ENCODE peak calls at places on chromosome 17, in seven cellular contexts. T, M, Z, A, V, R and I are unnamed samples.

GRCh38 chr17:78144146-78144719 is 2.0 kb upstream of the C17orf99 start:
- DNase-seq in T (no peak), M (no peak), Z (no peak), A (no peak), V (no peak), R (peak; percentile 90), I (no peak)

GRCh38 chr17:14061666-14062560 is 7.4 kb upstream of the COX10 start:
- DNase-seq in T (no peak), M (no peak), Z (no peak), A (no peak), V (no peak), R (no peak), I (no peak)

GRCh38 chr17:43701318-43701743 is 39.6 kb upstream of the MEOX1 start:
- DNase-seq in T (peak; percentile 45), M (no peak), Z (no peak), A (no peak), V (no peak), R (no peak), I (peak; percentile 56)

GRCh38 chr17:78125138-78125913 is 3.2 kb downstream of the TMC6 start:
- DNase-seq in T (peak; percentile 51), M (no peak), Z (no peak), A (no peak), V (no peak), R (no peak), I (no peak)

GRCh38 chr17:83177611-83178532 is 98.5 kb downstream of the METRNL start:
- DNase-seq in T (peak; percentile 9), M (no peak), Z (no peak), A (no peak), V (no peak), R (peak; percentile 12), I (no peak)

GRCh38 chr17:62070900-62071299 is 5.8 kb upstream of the MED13 start:
- DNase-seq in T (no peak), M (no peak), Z (no peak), A (no peak), V (no peak), R (no peak), I (no peak)

GRCh38 chr17:7945651-7946050 is 13.6 kb downstream of the CNTROB start:
- DNase-seq in T (no peak), M (no peak), Z (no peak), A (no peak), V (no peak), R (no peak), I (no peak)

GRCh38 chr17:70091681-70092080 is 16.7 kb downstream of the KCNJ16 start:
- DNase-seq in T (no peak), M (no peak), Z (no peak), A (no peak), V (no peak), R (no peak), I (no peak)

GRCh38 chr17:29615492-29616299 is 7.0 kb downstream of the CORO6 start:
- DNase-seq in T (peak; percentile 85), M (peak; percentile 69), Z (no peak), A (no peak), V (no peak), R (peak; percentile 88), I (peak; percentile 96)

GRCh38 chr17:15262291-15263205 is 2.6 kb downstream of the PMP22 start:
- DNase-seq in T (no peak), M (peak; percentile 27), Z (peak; percentile 76), A (peak; percentile 71), V (peak; percentile 87), R (peak; percentile 83), I (no peak)

GRCh38 chr17:76497979-76498885 is 3.0 kb downstream of the RHBDF2 start:
- DNase-seq in T (no peak), M (peak; percentile 41), Z (no peak), A (no peak), V (no peak), R (peak; percentile 63), I (no peak)

GRCh38 chr17:7354262-7354781 is 634 bp upstream of the TMEM95 start:
- DNase-seq in T (no peak), M (peak; percentile 32), Z (no peak), A (no peak), V (no peak), R (peak; percentile 32), I (no peak)

GRCh38 chr17:7839890-7840260 is 5.9 kb downstream of the KDM6B start:
- DNase-seq in T (no peak), M (no peak), Z (no peak), A (no peak), V (no peak), R (no peak), I (no peak)

GRCh38 chr17:67126983-67127382 is 82.6 kb downstream of the CACNG1 start:
- DNase-seq in T (no peak), M (no peak), Z (no peak), A (no peak), V (no peak), R (no peak), I (no peak)

GRCh38 chr17:82985973-82986372 is 93.4 kb upstream of the METRNL start:
- DNase-seq in T (peak; percentile 71), M (peak; percentile 24), Z (no peak), A (no peak), V (no peak), R (no peak), I (no peak)

GRCh38 chr17:67276075-67276474 is 31.1 kb upstream of the HELZ start:
- DNase-seq in T (no peak), M (no peak), Z (no peak), A (no peak), V (peak; percentile 40), R (no peak), I (no peak)

GRCh38 chr17:27520571-27521185 is 64.4 kb downstream of the KSR1 start:
- DNase-seq in T (no peak), M (peak; percentile 45), Z (no peak), A (no peak), V (no peak), R (no peak), I (no peak)

GRCh38 chr17:57516290-57517215 is 228.5 kb downstream of the CCDC182 start:
- DNase-seq in T (no peak), M (no peak), Z (no peak), A (no peak), V (no peak), R (no peak), I (no peak)

GRCh38 chr17:81684442-81684911 is 666 bp downstream of the HGS start:
- DNase-seq in T (peak; percentile 19), M (no peak), Z (no peak), A (no peak), V (no peak), R (no peak), I (peak; percentile 29)

GRCh38 chr17:61468263-61468907 is 16.2 kb downstream of the TBX4 start:
- DNase-seq in T (no peak), M (no peak), Z (no peak), A (no peak), V (no peak), R (no peak), I (no peak)

GRCh38 chr17:43660262-43660661 is 1.5 kb downstream of the MEOX1 start:
- DNase-seq in T (no peak), M (no peak), Z (no peak), A (no peak), V (no peak), R (no peak), I (no peak)

GRCh38 chr17:21210411-21211076 is 3.4 kb downstream of the TMEM11 start:
- DNase-seq in T (no peak), M (no peak), Z (no peak), A (no peak), V (no peak), R (peak; percentile 58), I (no peak)

GRCh38 chr17:43542854-43543253 is 3.3 kb downstream of the ETV4 start:
- DNase-seq in T (no peak), M (no peak), Z (no peak), A (no peak), V (no peak), R (no peak), I (no peak)

GRCh38 chr17:78411241-78411855 is 32.9 kb downstream of the PGS1 start:
- DNase-seq in T (no peak), M (no peak), Z (no peak), A (no peak), V (no peak), R (peak; percentile 87), I (no peak)

GRCh38 chr17:67212716-67213417 is 32.1 kb downstream of the HELZ start:
- DNase-seq in T (no peak), M (no peak), Z (no peak), A (no peak), V (no peak), R (no peak), I (no peak)

DNA sequence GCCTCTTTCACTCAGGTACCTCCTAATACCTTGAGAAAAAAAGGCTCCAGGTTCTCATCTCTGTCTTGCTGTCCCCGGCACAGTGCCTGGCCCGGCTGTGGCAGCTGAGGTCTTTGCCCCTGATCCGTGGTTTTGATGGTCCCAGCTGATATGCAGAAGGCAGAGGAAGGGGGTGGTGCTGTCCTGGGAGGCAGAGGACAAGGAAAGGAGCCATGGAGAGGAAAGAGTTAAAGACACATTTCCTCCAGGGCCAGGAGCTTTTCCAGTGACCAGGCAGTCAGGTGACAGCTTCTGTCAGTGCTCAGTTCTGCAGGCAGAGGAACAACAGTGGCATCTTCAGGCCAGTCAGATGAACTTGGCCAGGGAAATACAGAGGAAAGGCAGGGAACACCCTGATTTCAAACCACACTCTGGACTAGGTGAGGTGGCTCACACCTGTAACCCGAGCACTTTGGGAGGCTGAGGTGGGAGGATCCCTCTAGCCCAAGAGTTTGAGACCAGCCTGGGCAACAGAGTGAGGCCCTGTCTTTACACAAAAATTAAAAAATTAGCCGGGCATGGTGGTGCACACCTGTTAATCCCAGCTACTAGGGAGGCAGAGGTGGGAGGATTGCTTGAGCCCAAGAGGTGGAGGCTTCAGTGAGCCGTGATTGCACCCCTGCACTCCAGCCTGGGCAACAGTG is 3.3 kb upstream of the COG1 start:
- DNase-seq in T (no peak), M (peak; percentile 11), Z (no peak), A (peak; percentile 36), V (peak; percentile 71), R (no peak), I (peak; percentile 43)
- TF ChIP-seq CTCF in T (no peak), M (peak; percentile 70), Z (peak; percentile 59), A (peak; percentile 92), V (peak; percentile 80), R (peak; percentile 53), I (peak; percentile 64)

GRCh38 chr17:33021731-33022408 is 30.2 kb downstream of the SPACA3 start:
- DNase-seq in T (no peak), M (no peak), Z (no peak), A (no peak), V (no peak), R (no peak), I (no peak)
- TF ChIP-seq CTCF in T (no peak), M (no peak), Z (peak; percentile 32), A (no peak), V (no peak), R (no peak), I (no peak)

DNA sequence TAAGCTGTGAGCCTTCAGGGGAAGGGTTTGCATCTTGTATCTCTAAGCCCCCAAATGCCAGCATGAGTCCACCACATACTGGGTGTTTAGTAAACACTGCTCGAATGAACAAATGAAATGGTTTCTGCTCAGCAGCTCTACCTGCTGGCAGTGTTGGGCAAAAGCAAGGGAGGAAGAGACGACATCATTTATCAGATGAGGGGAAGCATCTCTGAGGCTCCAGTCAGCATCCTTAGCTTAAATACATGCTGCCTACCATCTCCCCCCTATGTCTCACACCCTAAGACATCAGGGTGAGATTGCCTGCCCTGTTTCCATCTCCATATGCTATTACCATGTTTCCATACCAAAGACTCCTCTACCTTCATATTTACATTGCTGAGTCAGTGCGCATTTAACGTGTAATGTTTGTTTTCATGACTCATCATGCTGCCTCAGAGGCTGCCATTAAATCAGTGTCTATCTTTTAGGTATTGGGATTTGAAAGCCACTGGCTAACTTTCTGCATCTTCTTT is 379.8 kb downstream of the UTP18 start:
- DNase-seq in T (no peak), M (no peak), Z (no peak), A (peak; percentile 71), V (peak; percentile 22), R (no peak), I (peak; percentile 12)
- TF ChIP-seq CTCF in T (no peak), M (peak; percentile 62), Z (no peak), A (peak; percentile 71), V (peak; percentile 81), R (no peak), I (peak; percentile 52)

GRCh38 chr17:17971431-17972125 is 622 bp downstream of the TOM1L2 start:
- DNase-seq in T (no peak), M (no peak), Z (no peak), A (no peak), V (no peak), R (peak; percentile 42), I (no peak)
- TF ChIP-seq CTCF in T (no peak), M (no peak), Z (no peak), A (no peak), V (peak; percentile 5), R (no peak), I (no peak)